ENCODE peak calls at places on chromosomes 7 and 10, in ten cellular contexts. Y is body of pancreas; U is foreskin keratinocyte; N is astrocyte; A is brain microvascular endothelial cell; C is CD4-positive, alpha-beta T cell; Z is IMR-90; J is heart right ventricle; I is endothelial cell of umbilical vein; R is DND-41. T is an unnamed sample.
A peak's percentile ranks its signal among the peaks of the same experiment; 100 is the strongest.

GRCh38 chr7:92253251-92253650 is 7.5 kb downstream of the ANKIB1 start:
- DNase-seq in U (no peak), N (no peak), A (no peak), I (no peak), C (no peak), R (no peak), Z (no peak), J (no peak), Y (no peak), T (no peak)

GRCh38 chr10:122116331-122116730 is 127.4 kb downstream of the TACC2 start:
- DNase-seq in R (no peak), U (peak; percentile 43), C (no peak), Y (peak; percentile 56), N (peak; percentile 71), A (peak; percentile 62), J (no peak), I (peak; percentile 93), Z (peak; percentile 96), T (peak; percentile 78)

GRCh38 chr7:47710201-47710935 is 128.5 kb upstream of the TNS3 start:
- DNase-seq in R (no peak), I (no peak), Y (no peak), C (no peak), J (no peak), Z (peak; percentile 45), U (no peak), A (no peak), N (peak; percentile 62), T (no peak)

GRCh38 chr10:88187472-88187871 is 324.0 kb downstream of the PTEN start:
- DNase-seq in U (no peak), I (no peak), J (no peak), Z (no peak), C (no peak), N (no peak), Y (no peak), R (no peak), A (no peak), T (no peak)

GRCh38 chr7:9127901-9128300 is 694.5 kb downstream of the NXPH1 start:
- DNase-seq in R (no peak), Z (no peak), J (no peak), Y (no peak), I (no peak), N (no peak), U (no peak), C (no peak), A (no peak), T (no peak)

GRCh38 chr7:121960678-121961461 is 87.9 kb downstream of the PTPRZ1 start:
- DNase-seq in R (no peak), U (peak; percentile 99), I (peak; percentile 34), A (peak; percentile 94), C (no peak), Z (peak; percentile 87), N (peak; percentile 87), J (no peak), Y (no peak), T (peak; percentile 26)

GRCh38 chr7:37311282-37311868 is 137.3 kb downstream of the ELMO1 start:
- DNase-seq in J (no peak), U (no peak), Z (peak; percentile 7), R (no peak), Y (no peak), A (no peak), C (peak; percentile 18), I (peak; percentile 41), N (peak; percentile 1), T (no peak)

GRCh38 chr10:124708922-124709520 is 35.2 kb downstream of the FAM53B start:
- DNase-seq in J (no peak), C (no peak), A (peak; percentile 32), N (no peak), R (no peak), Z (no peak), U (no peak), Y (no peak), I (no peak), T (no peak)

DNA sequence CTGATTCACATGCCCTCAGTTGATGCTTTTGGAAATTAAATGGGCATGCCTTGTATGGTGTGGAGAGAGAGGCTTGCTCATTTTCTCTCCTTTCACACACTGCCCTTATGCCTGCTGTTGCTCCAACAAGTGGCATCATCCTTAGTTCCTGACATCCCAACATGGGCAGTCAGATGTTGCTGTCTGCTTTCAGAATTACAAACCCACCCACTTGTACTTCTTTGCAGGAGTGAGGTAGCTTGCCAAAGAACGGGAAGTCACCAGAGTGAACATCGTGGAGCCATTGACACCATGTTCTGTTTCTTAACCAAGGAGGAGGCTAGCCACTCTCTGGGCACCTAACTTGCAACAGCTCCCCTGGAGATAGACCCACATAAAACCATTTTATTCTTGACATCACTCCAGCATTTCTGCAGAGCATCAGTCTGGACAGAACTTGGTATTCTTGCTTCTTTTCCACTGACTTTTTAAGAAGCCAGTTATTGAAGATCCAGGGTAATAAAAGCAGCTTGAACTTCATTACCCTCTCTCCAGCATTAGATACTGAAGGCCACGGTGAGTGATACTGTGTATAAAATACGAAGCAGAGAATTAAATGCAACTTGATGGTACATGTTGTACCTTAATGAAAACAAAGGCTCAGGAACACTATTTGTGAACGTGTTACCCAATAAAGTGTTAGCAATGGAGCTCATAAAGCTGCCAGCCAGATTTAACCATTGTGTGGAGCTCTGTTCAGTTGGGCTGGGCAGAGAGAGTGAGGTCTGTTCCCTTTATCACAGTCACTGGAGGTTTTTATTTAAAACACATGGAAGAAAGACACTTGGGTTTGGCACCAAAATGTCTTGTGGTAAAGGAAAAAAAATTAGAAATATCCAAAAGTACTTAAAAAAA is 195.8 kb upstream of the HABP2 start:
- DNase-seq in Y (no peak), U (no peak), A (no peak), Z (no peak), R (no peak), J (no peak), C (no peak), I (no peak), N (no peak), T (no peak)
- H3K27me3 ChIP-seq in Y (no peaks in the 10 kb centered on the region), U (peaks cover 48% of the 10 kb centered on the region), A (no peaks in the 10 kb centered on the region), Z (peaks cover 9% of the 10 kb centered on the region), R (peaks cover 5% of the 10 kb centered on the region), J (no peaks in the 10 kb centered on the region), C (no peaks in the 10 kb centered on the region), I (peaks cover 10% of the 10 kb centered on the region), N (peaks cover 16% of the 10 kb centered on the region), T (peaks cover 13% of the 10 kb centered on the region)

GRCh38 chr7:149355390-149356048 is 93.5 kb downstream of the ZNF783 start:
- DNase-seq in I (no peak), U (peak; percentile 89), Z (no peak), J (no peak), N (no peak), A (peak; percentile 9), Y (no peak), R (no peak), C (no peak), T (no peak)
- TF ChIP-seq CTCF in I (no peak), U (peak; percentile 58), Z (no peak), J (no peak), N (no peak), A (no peak), Y (no peak), R (no peak), C (no peak), T (no peak)

GRCh38 chr7:149793261-149793660 is 19.9 kb upstream of the ZNF467 start:
- DNase-seq in N (no peak), J (no peak), A (no peak), R (no peak), Z (no peak), Y (no peak), I (no peak), C (no peak), U (no peak), T (no peak)

GRCh38 chr7:149790754-149791360 is 17.5 kb upstream of the ZNF467 start:
- DNase-seq in N (no peak), I (no peak), J (no peak), U (no peak), A (no peak), Z (no peak), Y (no peak), C (no peak), R (no peak), T (no peak)

GRCh38 chr7:149792220-149792595 is 18.8 kb upstream of the ZNF467 start:
- DNase-seq in Z (no peak), I (no peak), C (no peak), U (no peak), Y (no peak), N (no peak), R (no peak), J (no peak), A (no peak), T (no peak)

GRCh38 chr7:149790146-149790548 is 16.8 kb upstream of the ZNF467 start:
- DNase-seq in U (no peak), R (no peak), I (peak; percentile 41), C (no peak), Z (no peak), A (no peak), J (peak; percentile 34), N (no peak), Y (peak; percentile 29), T (no peak)

DNA sequence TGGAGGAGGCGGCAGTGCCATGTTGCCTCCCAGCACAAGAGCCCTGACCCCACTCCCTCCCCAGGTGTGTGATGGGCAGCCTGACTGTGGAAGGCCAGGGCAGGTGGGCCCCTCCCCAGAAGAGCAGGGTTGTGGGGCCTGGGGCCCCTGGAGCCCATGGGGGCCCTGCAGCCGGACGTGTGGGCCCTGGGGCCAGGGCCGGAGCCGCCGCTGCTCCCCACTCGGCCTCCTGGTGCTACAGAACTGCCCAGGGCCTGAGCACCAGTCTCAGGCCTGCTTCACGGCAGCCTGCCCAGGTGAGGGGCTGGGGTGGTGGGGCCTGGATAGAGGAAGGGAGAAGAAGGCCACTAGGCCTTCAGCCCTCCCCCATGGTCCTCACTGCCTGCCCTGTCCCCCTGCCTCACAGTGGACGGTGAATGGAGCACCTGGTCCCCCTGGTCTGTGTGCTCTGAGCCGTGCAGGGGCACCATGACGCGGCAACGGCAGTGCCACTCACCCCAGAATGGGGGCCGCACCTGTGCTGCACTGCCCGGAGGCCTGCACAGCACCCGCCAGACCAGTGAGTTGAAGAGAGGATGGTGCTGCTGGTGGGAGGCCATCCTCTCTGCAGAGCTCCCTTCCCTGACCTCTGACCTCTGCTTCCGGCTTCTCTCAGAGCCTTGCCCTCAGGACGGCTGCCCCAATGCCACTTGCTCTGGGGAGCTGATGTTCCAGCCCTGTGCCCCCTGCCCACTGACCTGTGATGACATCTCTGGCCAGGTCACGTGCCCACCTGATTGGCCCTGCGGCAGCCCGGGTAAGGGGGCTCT is 18.2 kb upstream of the ZNF467 start:
- DNase-seq in I (no peak), R (no peak), J (no peak), U (no peak), Y (no peak), A (no peak), N (no peak), C (no peak), Z (no peak), T (no peak)
- H3K27me3 ChIP-seq in I (peaks cover 10% of the 10 kb centered on the region), R (no peaks in the 10 kb centered on the region), J (peaks cover 36% of the 10 kb centered on the region), U (peaks cover 48% of the 10 kb centered on the region), Y (no peaks in the 10 kb centered on the region), A (peaks cover 48% of the 10 kb centered on the region), N (peaks cover 16% of the 10 kb centered on the region), C (peaks cover 34% of the 10 kb centered on the region), Z (peaks cover 52% of the 10 kb centered on the region), T (peaks cover 23% of the 10 kb centered on the region)

DNA sequence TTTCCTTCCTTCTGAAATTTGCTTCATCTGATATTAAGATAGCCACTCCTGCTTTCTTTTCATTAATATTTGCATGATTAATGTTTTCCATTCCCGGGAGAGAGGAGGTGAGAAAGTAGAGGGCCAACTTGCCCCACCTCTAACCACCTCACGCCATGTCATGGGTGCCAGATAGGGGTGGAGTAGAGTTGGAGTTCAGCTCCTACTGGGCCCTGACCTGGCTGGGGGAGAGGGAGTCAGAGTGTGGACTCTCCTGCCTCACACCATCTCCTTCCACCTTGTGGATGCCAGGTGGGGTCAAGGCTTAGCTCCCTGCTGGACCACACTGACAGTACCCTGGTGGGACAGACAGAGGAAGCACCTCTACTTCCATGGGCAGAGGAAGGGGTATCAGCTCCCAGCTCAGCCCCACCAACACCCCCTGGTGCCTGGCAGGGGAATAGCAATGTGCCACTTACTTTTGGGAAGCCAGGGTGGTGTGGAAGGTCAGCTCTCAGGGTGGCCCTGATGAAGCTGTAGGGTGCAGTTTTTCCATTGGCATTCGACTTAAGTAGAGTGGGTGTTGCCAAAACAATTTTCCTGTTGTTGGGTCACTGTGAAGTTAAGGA is 28.0 kb downstream of the CHST12 start:
- DNase-seq in I (peak; percentile 9), R (peak; percentile 33), C (peak; percentile 15), A (no peak), J (no peak), U (no peak), N (no peak), Z (no peak), Y (no peak), T (no peak)
- TF ChIP-seq CTCF in I (peak; percentile 68), R (peak; percentile 75), C (peak; percentile 59), A (peak; percentile 71), J (peak; percentile 18), U (peak; percentile 60), N (no peak), Z (peak; percentile 18), Y (peak; percentile 46), T (peak; percentile 25)